ENCODE peak calls at places on chromosome 13, in four cellular contexts. S, U, A and L are unnamed samples. For H3K4me1, the result is how much of the 10 kb centered on the place peaks cover.

GRCh38 chr13:31947105-31947504 is 84.5 kb upstream of the FRY start:
- DNase-seq in A (no peak), S (no peak), U (no peak), L (no peak)

GRCh38 chr13:82674546-82674945 is 1207.7 kb downstream of the SLITRK1 start:
- DNase-seq in S (no peak), A (no peak), U (no peak), L (no peak)

GRCh38 chr13:44223785-44224432 is 149.7 kb upstream of the SERP2 start:
- DNase-seq in U (no peak), S (no peak), A (no peak), L (no peak)

GRCh38 chr13:43572601-43573360 is 214.0 kb downstream of the ENOX1 start:
- DNase-seq in S (peak), U (no peak), A (no peak), L (no peak)

GRCh38 chr13:85693889-85694511 is 105.2 kb downstream of the SLITRK6 start:
- DNase-seq in U (no peak), A (no peak), S (peak), L (peak)

GRCh38 chr13:70391678-70392077 is 283.4 kb upstream of the KLHL1 start:
- DNase-seq in S (peak), A (no peak), U (no peak), L (no peak)

GRCh38 chr13:57630661-57631606 is 610 bp upstream of the PCDH17 start:
- DNase-seq in U (no peak), S (peak), A (peak), L (no peak)

GRCh38 chr13:68715651-68716050 is 1392.0 kb upstream of the ATXN8OS start:
- DNase-seq in S (peak), A (no peak), U (no peak), L (no peak)

GRCh38 chr13:63449549-63449948 is 2033.9 kb upstream of the PCDH20 start:
- DNase-seq in U (no peak), A (no peak), S (no peak), L (no peak)

GRCh38 chr13:77386046-77386445 is 59.2 kb upstream of the MYCBP2 start:
- DNase-seq in A (no peak), U (no peak), S (no peak), L (no peak)

GRCh38 chr13:51419015-51419636 is 33.7 kb downstream of the INTS6 start:
- DNase-seq in U (no peak), S (no peak), A (no peak), L (peak)

GRCh38 chr13:33745370-33746324 is 72.3 kb upstream of the RFC3 start:
- DNase-seq in U (peak), S (no peak), A (no peak), L (peak)

GRCh38 chr13:50068508-50068907 is 53.3 kb downstream of the KCNRG start:
- DNase-seq in S (no peak), U (no peak), A (no peak), L (no peak)

GRCh38 chr13:47890146-47890814 is 110.8 kb downstream of the SUCLA2 start:
- DNase-seq in A (no peak), U (no peak), S (no peak), L (no peak)

GRCh38 chr13:59755647-59756290 is 408.0 kb downstream of the DIAPH3 start:
- DNase-seq in U (no peak), S (peak), A (no peak), L (no peak)

GRCh38 chr13:24168392-24168750 is 7.9 kb downstream of the SPATA13 start:
- DNase-seq in S (no peak), A (no peak), U (no peak), L (no peak)

GRCh38 chr13:54029720-54030119 is 1001.1 kb downstream of the OLFM4 start:
- DNase-seq in S (no peak), U (no peak), A (no peak), L (peak)

GRCh38 chr13:86269511-86269910 is 470.3 kb upstream of the SLITRK6 start:
- DNase-seq in U (no peak), A (no peak), S (no peak), L (no peak)

GRCh38 chr13:108950333-108951010 is 321.1 kb downstream of the MYO16 start:
- DNase-seq in S (no peak), A (no peak), U (no peak), L (no peak)

GRCh38 chr13:34776390-34776981 is 165.6 kb upstream of the NBEA start:
- DNase-seq in S (peak), U (no peak), A (no peak), L (no peak)

GRCh38 chr13:83940742-83941141 is 58.5 kb upstream of the SLITRK1 start:
- DNase-seq in U (no peak), A (no peak), S (peak), L (no peak)

GRCh38 chr13:109010912-109011311 is 381.5 kb downstream of the MYO16 start:
- DNase-seq in U (no peak), S (no peak), A (no peak), L (no peak)

GRCh38 chr13:34076943-34077703 is 259.2 kb downstream of the RFC3 start:
- DNase-seq in S (peak), U (no peak), A (no peak), L (peak)

GRCh38 chr13:34869737-34870136 is 72.3 kb upstream of the NBEA start:
- DNase-seq in S (no peak), A (no peak), U (no peak), L (no peak)

GRCh38 chr13:85544756-85545155 is 254.5 kb downstream of the SLITRK6 start:
- DNase-seq in S (no peak), A (no peak), U (no peak), L (no peak)

GRCh38 chr13:37491661-37492060 is 106.9 kb downstream of the POSTN start:
- DNase-seq in A (no peak), S (no peak), U (no peak), L (no peak)

GRCh38 chr13:47708386-47708785 is 292.7 kb downstream of the SUCLA2 start:
- DNase-seq in U (no peak), A (no peak), S (peak), L (no peak)

GRCh38 chr13:102907016-102907756 is 61.4 kb downstream of the ERCC5 start:
- DNase-seq in A (no peak), U (no peak), S (no peak), L (no peak)

GRCh38 chr13:20826810-20827560 is 53.2 kb upstream of the EEF1AKMT1 start:
- DNase-seq in A (no peak), S (no peak), U (no peak), L (peak)

GRCh38 chr13:20831933-20832332 is 58.2 kb upstream of the EEF1AKMT1 start:
- DNase-seq in U (no peak), A (no peak), S (no peak), L (no peak)

GRCh38 chr13:20831254-20831653 is 57.5 kb upstream of the EEF1AKMT1 start:
- DNase-seq in U (no peak), A (no peak), S (peak), L (no peak)

GRCh38 chr13:20826301-20826700 is 52.5 kb upstream of the EEF1AKMT1 start:
- DNase-seq in S (no peak), A (no peak), U (no peak), L (no peak)

DNA sequence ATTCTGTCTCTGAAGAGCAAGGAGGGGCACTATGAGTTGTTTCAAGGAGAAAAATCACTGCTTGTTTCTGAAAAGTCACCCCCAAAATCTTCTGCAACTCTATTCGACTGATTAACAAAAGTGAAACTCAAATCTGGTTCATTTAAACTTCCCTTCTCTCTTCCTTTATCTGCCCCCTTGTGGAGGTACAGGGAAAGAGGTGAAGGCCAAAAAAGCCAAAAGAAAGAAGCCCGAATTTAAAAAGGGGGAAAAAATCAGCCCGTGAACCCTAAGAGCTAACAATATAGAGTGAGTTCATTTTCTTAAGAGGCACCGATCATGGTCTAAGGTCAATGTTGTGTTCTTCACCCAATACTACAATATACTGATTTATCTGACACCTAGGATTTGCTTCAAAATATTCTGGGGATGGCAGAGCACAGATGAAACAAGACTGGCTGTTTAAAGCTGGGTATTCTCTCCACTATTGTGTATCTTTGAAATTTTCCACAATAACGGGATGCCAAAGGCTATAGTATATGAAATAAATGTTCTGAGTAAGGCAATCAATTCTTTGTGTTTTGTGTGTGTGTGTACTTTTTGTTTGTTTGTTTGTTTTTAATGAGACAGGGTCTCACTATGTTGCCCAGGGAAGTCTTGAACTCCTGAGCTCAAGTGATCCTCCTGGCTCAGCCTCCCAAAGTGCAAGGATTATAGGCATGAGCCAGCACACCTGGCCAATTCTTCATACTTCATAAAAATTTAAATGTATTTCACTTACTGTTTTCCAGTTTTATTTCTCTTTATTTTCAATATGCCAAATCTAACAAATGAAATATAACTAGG is 55.0 kb upstream of the EEF1AKMT1 start:
- DNase-seq in U (no peak), S (peak), A (peak), L (peak)
- H3K4me3 ChIP-seq in U (no peak), S (peak), A (no peak), L (peak)

DNA sequence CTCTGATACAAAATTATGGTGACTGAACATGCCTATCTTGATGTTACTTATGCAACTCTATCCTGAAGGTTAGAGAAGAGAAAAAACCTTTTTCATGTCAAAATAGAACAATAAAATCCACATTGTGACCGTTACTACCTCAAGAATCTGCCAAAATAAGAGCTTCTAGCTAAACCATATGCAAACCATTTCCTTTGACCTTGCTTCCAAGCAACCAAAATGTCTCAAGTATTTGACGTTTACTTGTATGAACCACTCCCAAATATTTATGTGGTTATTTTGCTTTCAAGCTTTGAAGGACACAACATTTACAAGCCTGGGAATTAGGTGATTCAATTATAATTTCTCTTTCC is 13.9 kb downstream of the FOXO1 start:
- DNase-seq in S (no peak), A (no peak), U (no peak), L (peak)
- H3K4me1 ChIP-seq in S (under half), A (half or more), U (under half), L (half or more)

GRCh38 chr13:29578300-29579048 is 17.0 kb downstream of the SLC7A1 start:
- DNase-seq in A (no peak), U (no peak), S (no peak), L (no peak)

GRCh38 chr13:29575098-29575497 is 20.4 kb downstream of the SLC7A1 start:
- DNase-seq in A (no peak), S (no peak), U (no peak), L (no peak)

GRCh38 chr13:29576581-29576980 is 18.9 kb downstream of the SLC7A1 start:
- DNase-seq in U (no peak), A (no peak), S (no peak), L (no peak)

GRCh38 chr13:29579094-29579493 is 16.4 kb downstream of the SLC7A1 start:
- DNase-seq in S (no peak), U (no peak), A (no peak), L (no peak)

GRCh38 chr13:29577135-29578051 is 18.1 kb downstream of the SLC7A1 start:
- DNase-seq in U (no peak), A (no peak), S (peak), L (no peak)
- H3K27ac ChIP-seq in U (no peak), A (peak), S (no peak), L (no peak)

DNA sequence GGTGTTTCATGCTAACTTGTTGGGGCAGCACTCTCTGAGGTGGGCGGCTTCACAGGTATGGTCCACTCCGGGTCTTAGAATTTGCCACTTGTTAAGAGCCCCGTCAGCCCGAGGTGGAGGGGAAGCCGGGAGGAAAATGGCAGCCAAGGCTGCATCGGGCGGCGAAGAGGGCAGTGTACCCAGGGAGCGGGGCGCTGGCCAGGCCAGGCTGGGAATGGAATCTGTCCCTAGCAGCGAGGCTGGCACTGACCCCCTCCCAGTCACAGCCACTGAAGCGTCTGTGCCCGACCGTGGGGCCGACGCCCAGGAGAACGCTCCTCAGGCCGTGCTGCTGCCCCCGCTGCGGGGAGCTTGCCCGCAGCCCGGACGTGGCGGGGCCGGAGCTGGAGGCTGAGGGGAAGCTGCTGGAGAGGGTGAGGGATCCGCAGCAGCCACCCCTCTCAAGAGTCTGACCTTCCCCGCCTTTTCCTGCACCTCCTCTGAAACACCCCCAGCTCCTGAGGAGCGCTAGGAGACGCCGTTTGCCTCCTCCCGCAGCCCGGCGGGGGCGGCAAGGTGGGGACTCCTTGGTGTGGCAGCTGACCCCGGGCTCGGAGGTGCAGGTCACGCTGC is 313.8 kb upstream of the SPRY2 start:
- DNase-seq in A (no peak), S (no peak), U (peak), L (no peak)
- H3K4me3 ChIP-seq in A (no peak), S (no peak), U (peak), L (no peak)

DNA sequence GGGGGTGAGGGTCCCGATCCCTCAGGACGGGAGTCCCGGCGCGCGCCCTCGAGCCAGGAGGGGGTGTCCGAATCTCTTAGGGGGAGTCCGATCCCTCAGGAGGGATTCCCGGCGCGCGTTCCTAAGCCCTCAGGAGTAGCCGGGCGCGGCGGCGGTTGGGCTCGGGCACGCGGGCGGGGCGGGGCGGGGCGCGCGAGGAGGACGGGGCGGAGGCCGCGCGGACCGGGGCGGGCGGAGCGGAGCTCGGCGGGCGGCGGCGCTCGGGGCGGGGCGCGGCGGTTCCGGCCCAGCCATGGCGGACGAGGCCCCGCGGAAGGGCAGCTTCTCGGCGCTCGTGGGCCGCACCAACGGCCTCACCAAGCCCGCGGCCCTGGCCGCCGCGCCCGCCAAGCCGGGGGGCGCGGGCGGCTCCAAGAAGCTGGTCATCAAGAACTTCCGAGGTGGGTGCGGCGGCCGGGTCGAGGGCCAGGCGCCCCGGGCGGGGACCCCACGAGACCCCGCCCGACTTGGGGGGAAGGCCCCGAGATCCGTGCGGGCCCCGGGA is at the start of gene CUL4A:
- DNase-seq in U (peak), A (peak), S (peak), L (peak)
- H3K4me1 ChIP-seq in U (under half), A (half or more), S (under half), L (under half)

DNA sequence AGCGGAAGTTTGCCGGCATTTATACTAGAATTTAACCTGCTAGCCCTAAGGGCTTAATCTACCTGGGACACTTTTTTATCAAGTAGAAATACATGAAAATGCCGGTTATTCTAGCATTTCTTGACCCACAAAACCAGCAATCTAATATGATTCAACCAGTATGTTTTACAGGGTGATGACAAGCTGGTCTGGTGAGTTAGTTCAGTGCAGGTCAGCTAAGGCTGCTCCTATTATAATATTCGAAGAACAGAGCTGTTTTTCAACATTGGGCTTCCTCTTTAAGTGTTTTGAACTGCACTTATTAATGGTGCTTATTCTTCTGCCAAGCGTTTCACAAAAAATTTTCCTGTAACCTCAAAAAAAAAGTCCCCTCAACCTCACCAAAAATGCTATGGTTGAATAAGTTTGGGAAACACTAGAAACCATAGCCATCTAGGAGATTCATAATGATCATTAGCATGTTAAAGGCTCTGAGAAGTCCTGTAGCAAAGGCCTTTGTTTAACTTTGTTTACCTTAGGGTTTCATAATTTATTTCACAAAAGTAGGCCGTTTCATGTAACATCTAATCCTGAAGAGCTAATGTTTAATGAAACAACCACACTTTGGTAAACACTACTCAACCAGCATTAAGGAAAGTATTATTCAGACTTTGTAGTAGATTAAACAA is 526.6 kb downstream of the KLF12 start:
- DNase-seq in U (no peak), A (no peak), S (peak), L (no peak)
- H3K27ac ChIP-seq in U (no peak), A (no peak), S (peak), L (no peak)

DNA sequence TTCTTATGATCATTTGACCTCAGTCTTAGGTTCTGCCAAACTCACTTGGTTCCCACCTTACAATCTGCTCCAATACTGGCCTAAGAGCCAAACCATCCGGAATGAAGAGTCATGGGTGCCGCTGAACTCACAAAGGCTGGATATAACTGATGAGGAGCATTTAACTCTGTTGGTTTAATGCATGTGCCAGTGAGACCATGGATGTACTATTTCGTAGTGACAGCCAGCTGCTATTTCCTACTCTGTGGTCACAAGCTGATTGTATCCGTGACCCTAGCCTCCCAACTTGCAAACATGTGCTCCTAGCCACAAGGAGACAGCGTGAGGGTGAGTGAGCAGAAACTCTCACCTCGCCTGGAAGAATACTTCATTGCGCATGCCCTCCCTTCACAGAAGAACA is 67.0 kb upstream of the RAP2A start:
- DNase-seq in A (no peak), S (no peak), U (no peak), L (no peak)
- H3K4me3 ChIP-seq in A (no peak), S (no peak), U (no peak), L (no peak)

DNA sequence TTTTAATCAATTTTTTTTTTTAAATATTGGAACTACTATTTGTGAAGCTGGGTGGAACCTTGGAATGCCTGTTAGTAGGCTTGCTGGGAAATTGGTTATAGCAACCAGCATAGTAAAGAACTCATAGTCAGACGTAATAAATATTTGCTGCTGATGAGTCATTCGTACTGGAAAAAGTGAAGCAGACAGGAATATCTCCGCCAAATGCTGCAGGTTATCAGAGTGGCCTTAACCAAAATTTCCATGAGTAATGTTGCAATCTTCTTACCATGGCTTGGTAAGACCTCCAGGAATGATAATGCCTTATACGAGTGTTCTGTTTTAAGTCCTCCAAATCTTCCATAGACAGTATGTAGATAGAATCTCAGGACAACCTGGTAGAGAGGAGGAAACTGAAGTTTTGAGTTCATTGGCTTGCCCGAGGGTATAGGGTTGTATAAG is 34.2 kb downstream of the MBNL2 start:
- DNase-seq in U (no peak), S (peak), A (no peak), L (no peak)
- H3K4me1 ChIP-seq in U (under half), S (half or more), A (half or more), L (under half)

GRCh38 chr13:41548870-41549269 is 91.5 kb downstream of the RGCC start:
- DNase-seq in U (no peak), S (no peak), A (no peak), L (no peak)
- H3K27ac ChIP-seq in U (peak), S (no peak), A (no peak), L (no peak)